ENCODE peak calls at places on chromosomes 11 and 22, in seven cellular contexts. Z, D, E, B, K, X and N are unnamed samples.

GRCh38 chr11:17076517-17077239 is 789 bp downstream of the RPS13 start:
- DNase-seq in X (no peak), Z (peak), K (no peak), B (peak), E (peak), D (no peak), N (no peak)

GRCh38 chr11:122656631-122657101 is 1.1 kb downstream of the UBASH3B start:
- DNase-seq in E (peak), D (no peak), X (no peak), B (peak), K (peak), Z (peak), N (no peak)

GRCh38 chr11:36305047-36305446 is 9.0 kb downstream of the PRR5L start:
- DNase-seq in Z (no peak), K (no peak), B (no peak), E (no peak), D (no peak), X (no peak), N (no peak)

GRCh38 chr11:128339721-128340271 is 247.6 kb downstream of the ETS1 start:
- DNase-seq in X (no peak), B (no peak), K (no peak), D (no peak), Z (no peak), E (no peak), N (no peak)

GRCh38 chr22:50304528-50305392 is 2.7 kb downstream of the PLXNB2 start:
- DNase-seq in B (peak), X (no peak), E (no peak), K (peak), Z (no peak), D (peak), N (peak)

GRCh38 chr11:83088965-83089364 is 17.3 kb upstream of the RAB30 start:
- DNase-seq in B (no peak), Z (no peak), K (no peak), D (no peak), X (no peak), E (no peak), N (no peak)

GRCh38 chr11:70470127-70470526 is 71.8 kb downstream of the CTTN start:
- DNase-seq in D (peak), B (peak), Z (no peak), X (no peak), E (no peak), K (no peak), N (no peak)

GRCh38 chr11:119363874-119364590 is 17.5 kb downstream of the USP2 start:
- DNase-seq in K (peak), E (no peak), Z (peak), D (no peak), X (peak), B (no peak), N (peak)

GRCh38 chr22:28141614-28142013 is 222.6 kb upstream of the PITPNB start:
- DNase-seq in D (no peak), K (no peak), Z (no peak), B (peak), E (no peak), X (no peak), N (no peak)

GRCh38 chr11:2534131-2534956 is 89.5 kb downstream of the KCNQ1 start:
- DNase-seq in Z (no peak), D (no peak), E (no peak), B (no peak), X (no peak), K (no peak), N (no peak)

GRCh38 chr11:63680842-63681207 is 475 bp upstream of the RTN3 start:
- DNase-seq in K (peak), E (no peak), Z (no peak), D (no peak), B (no peak), X (no peak), N (no peak)

GRCh38 chr11:84414936-84415335 is 1128.8 kb upstream of the CCDC90B start:
- DNase-seq in D (no peak), Z (no peak), X (no peak), E (no peak), K (no peak), B (no peak), N (no peak)

GRCh38 chr11:109422755-109423113 is 744 bp downstream of the C11orf87 start:
- DNase-seq in K (no peak), X (peak), B (no peak), D (no peak), E (no peak), Z (no peak), N (no peak)

GRCh38 chr11:128948583-128948982 is 5.9 kb upstream of the TP53AIP1 start:
- DNase-seq in Z (peak), D (no peak), K (no peak), B (no peak), X (no peak), E (no peak), N (no peak)

GRCh38 chr11:11010624-11011127 is 152.8 kb upstream of the ZBED5 start:
- DNase-seq in Z (peak), K (no peak), E (no peak), D (peak), X (no peak), B (no peak), N (no peak)

GRCh38 chr11:85809191-85809590 is 1.8 kb downstream of the SYTL2 start:
- DNase-seq in Z (peak), X (no peak), D (no peak), B (no peak), E (no peak), K (no peak), N (no peak)